ENCODE peak calls at places on chromosomes 1 and 21, in four cellular contexts. W is upper lobe of right lung, F is NCI-H446 treated with DMSO at 0.1 percent for 48 hours, C is Daoy. E is an unnamed sample.

GRCh38 chr1:186985889-186986491 is 157.2 kb downstream of the PLA2G4A start:
- DNase-seq in W (no peak), F (peak), C (peak), E (peak)

GRCh38 chr1:160124709-160125478 is 9.3 kb downstream of the ATP1A2 start:
- DNase-seq in W (peak), F (no peak), C (peak), E (no peak)

GRCh38 chr21:29018540-29018939 is 609 bp downstream of the RWDD2B start:
- DNase-seq in W (no peak), F (no peak), C (peak), E (no peak)

GRCh38 chr1:93807301-93807930 is 71.6 kb downstream of the DNTTIP2 start:
- DNase-seq in W (no peak), F (no peak), C (no peak), E (no peak)

GRCh38 chr1:27598902-27599528 is 4.9 kb downstream of the AHDC1 start:
- DNase-seq in W (no peak), F (no peak), C (peak), E (no peak)

GRCh38 chr1:71916894-71917293 is 365.4 kb downstream of the NEGR1 start:
- DNase-seq in W (no peak), F (no peak), C (peak), E (no peak)

GRCh38 chr1:3644273-3644672 is 5.6 kb downstream of the WRAP73 start:
- DNase-seq in W (no peak), F (no peak), C (no peak), E (no peak)

GRCh38 chr1:248165186-248165585 is 9.4 kb upstream of the OR2M2 start:
- DNase-seq in W (no peak), F (no peak), C (peak), E (no peak)

GRCh38 chr1:182488803-182489202 is 38.9 kb downstream of the RGSL1 start:
- DNase-seq in W (no peak), F (no peak), C (no peak), E (no peak)

GRCh38 chr1:185439727-185440415 is 122.8 kb upstream of the IVNS1ABP start:
- DNase-seq in W (no peak), F (no peak), C (peak), E (no peak)

GRCh38 chr1:113031060-113031933 is 41.7 kb upstream of the LRIG2 start:
- DNase-seq in W (no peak), F (peak), C (no peak), E (no peak)

GRCh38 chr21:39720126-39720778 is 24.7 kb upstream of the IGSF5 start:
- DNase-seq in W (no peak), F (no peak), C (no peak), E (no peak)

GRCh38 chr1:92762355-92762754 is 22.6 kb downstream of the EVI5 start:
- DNase-seq in W (no peak), F (no peak), C (no peak), E (no peak)

GRCh38 chr21:46376231-46376628 is 52.3 kb downstream of the PCNT start:
- DNase-seq in W (no peak), F (no peak), C (no peak), E (no peak)

GRCh38 chr1:233367057-233367759 is 39.7 kb downstream of the MAP3K21 start:
- DNase-seq in W (no peak), F (no peak), C (peak), E (no peak)

GRCh38 chr1:8525291-8526275 is 207.7 kb downstream of the SLC45A1 start:
- DNase-seq in W (peak), F (peak), C (peak), E (peak)

GRCh38 chr1:18781031-18781430 is 78.4 kb downstream of the TAS1R2 start:
- DNase-seq in W (no peak), F (no peak), C (no peak), E (no peak)

GRCh38 chr1:201773764-201774163 is 55.2 kb upstream of the IPO9 start:
- DNase-seq in W (no peak), F (no peak), C (peak), E (no peak)

GRCh38 chr1:80640978-80641377 is 1159.8 kb upstream of the ADGRL2 start:
- DNase-seq in W (no peak), F (no peak), C (no peak), E (no peak)

GRCh38 chr21:14452031-14452778 is 69.3 kb upstream of the HSPA13 start:
- DNase-seq in W (no peak), F (no peak), C (no peak), E (no peak)

GRCh38 chr1:26734501-26735058 is 38.8 kb downstream of the ARID1A start:
- DNase-seq in W (no peak), F (no peak), C (no peak), E (no peak)

GRCh38 chr1:94672934-94673333 is 131.4 kb upstream of the F3 start:
- DNase-seq in W (no peak), F (no peak), C (no peak), E (no peak)

GRCh38 chr21:44615466-44615865 is 3.6 kb downstream of the KRTAP10-8 start:
- DNase-seq in W (no peak), F (no peak), C (no peak), E (no peak)

GRCh38 chr1:17802164-17802563 is 47.0 kb downstream of the ACTL8 start:
- DNase-seq in W (no peak), F (no peak), C (peak), E (no peak)

GRCh38 chr1:33641099-33641830 is 168.8 kb downstream of the ZSCAN20 start:
- DNase-seq in W (no peak), F (no peak), C (no peak), E (no peak)

GRCh38 chr21:42397291-42398129 is 1.7 kb upstream of the TMPRSS3 start:
- DNase-seq in W (peak), F (no peak), C (no peak), E (peak)

GRCh38 chr21:44549525-44550211 is 1.6 kb downstream of the KRTAP10-2 start:
- DNase-seq in W (peak), F (no peak), C (no peak), E (no peak)

E was measured in DMS 273 treated with DMSO at 0.1 percent for 48 hours.